ENCODE peak calls at places on chromosomes 13 and 19, in ten cellular contexts. One of them, this sample, is unnamed.
A peak's percentile ranks its signal among the peaks of the same experiment; 100 is the strongest.

GRCh38 chr13:27973956-27974662 is 5.0 kb upstream of the CDX2 start:
- DNase-seq in CD4-positive, alpha-beta T cell: no peak
- DNase-seq in ascending aorta: peak; percentile 31
- DNase-seq in right lobe of liver: no peak
- DNase-seq in CD8-positive, alpha-beta T cell: no peak
- DNase-seq in stomach: peak; percentile 11
- DNase-seq in left lung: no peak
- DNase-seq in RWPE1: no peak
- DNase-seq in HCT116: no peak
- DNase-seq in psoas muscle: no peak
- DNase-seq in this sample: no peak

GRCh38 chr13:41196620-41197019 is 2.3 kb upstream of the KBTBD7 start:
- DNase-seq in HCT116: no peak
- DNase-seq in right lobe of liver: no peak
- DNase-seq in stomach: no peak
- DNase-seq in RWPE1: no peak
- DNase-seq in left lung: no peak
- DNase-seq in CD8-positive, alpha-beta T cell: no peak
- DNase-seq in CD4-positive, alpha-beta T cell: no peak
- DNase-seq in ascending aorta: no peak
- DNase-seq in psoas muscle: no peak
- DNase-seq in this sample: no peak

GRCh38 chr13:80727321-80727975 is 386.5 kb upstream of the SPRY2 start:
- DNase-seq in stomach: no peak
- DNase-seq in ascending aorta: no peak
- DNase-seq in psoas muscle: no peak
- DNase-seq in HCT116: no peak
- DNase-seq in right lobe of liver: no peak
- DNase-seq in RWPE1: no peak
- DNase-seq in CD4-positive, alpha-beta T cell: no peak
- DNase-seq in CD8-positive, alpha-beta T cell: no peak
- DNase-seq in left lung: no peak
- DNase-seq in this sample: no peak

GRCh38 chr19:13782537-13782936 is 8.3 kb downstream of the C19orf53 start:
- DNase-seq in right lobe of liver: no peak
- DNase-seq in psoas muscle: no peak
- DNase-seq in left lung: no peak
- DNase-seq in CD8-positive, alpha-beta T cell: no peak
- DNase-seq in HCT116: no peak
- DNase-seq in CD4-positive, alpha-beta T cell: no peak
- DNase-seq in stomach: no peak
- DNase-seq in ascending aorta: no peak
- DNase-seq in RWPE1: no peak
- DNase-seq in this sample: peak; percentile 53

GRCh38 chr19:13212759-13213330 is 62.6 kb downstream of the IER2 start:
- DNase-seq in stomach: peak; percentile 75
- DNase-seq in left lung: peak; percentile 59
- DNase-seq in psoas muscle: peak; percentile 57
- DNase-seq in CD8-positive, alpha-beta T cell: peak; percentile 75
- DNase-seq in HCT116: peak; percentile 56
- DNase-seq in CD4-positive, alpha-beta T cell: peak; percentile 70
- DNase-seq in right lobe of liver: peak; percentile 73
- DNase-seq in RWPE1: peak; percentile 61
- DNase-seq in ascending aorta: peak; percentile 71
- DNase-seq in this sample: no peak

GRCh38 chr19:29952127-29952526 is 10.1 kb downstream of the URI1 start:
- DNase-seq in ascending aorta: no peak
- DNase-seq in psoas muscle: no peak
- DNase-seq in HCT116: no peak
- DNase-seq in stomach: no peak
- DNase-seq in CD8-positive, alpha-beta T cell: no peak
- DNase-seq in RWPE1: no peak
- DNase-seq in right lobe of liver: no peak
- DNase-seq in CD4-positive, alpha-beta T cell: no peak
- DNase-seq in left lung: no peak
- DNase-seq in this sample: no peak

GRCh38 chr13:75368167-75368566 is 113.8 kb downstream of the TBC1D4 start:
- DNase-seq in right lobe of liver: no peak
- DNase-seq in ascending aorta: no peak
- DNase-seq in CD8-positive, alpha-beta T cell: no peak
- DNase-seq in HCT116: peak; percentile 38
- DNase-seq in psoas muscle: no peak
- DNase-seq in stomach: no peak
- DNase-seq in CD4-positive, alpha-beta T cell: no peak
- DNase-seq in RWPE1: no peak
- DNase-seq in left lung: no peak
- DNase-seq in this sample: peak; percentile 96

GRCh38 chr19:15015946-15016542 is 33.2 kb upstream of the CASP14 start:
- DNase-seq in left lung: no peak
- DNase-seq in RWPE1: peak; percentile 24
- DNase-seq in right lobe of liver: no peak
- DNase-seq in CD8-positive, alpha-beta T cell: no peak
- DNase-seq in HCT116: no peak
- DNase-seq in stomach: no peak
- DNase-seq in psoas muscle: no peak
- DNase-seq in ascending aorta: no peak
- DNase-seq in CD4-positive, alpha-beta T cell: no peak
- DNase-seq in this sample: no peak

GRCh38 chr13:42412812-42413795 is 141.2 kb downstream of the AKAP11 start:
- DNase-seq in ascending aorta: no peak
- DNase-seq in CD8-positive, alpha-beta T cell: no peak
- DNase-seq in RWPE1: no peak
- DNase-seq in stomach: no peak
- DNase-seq in HCT116: no peak
- DNase-seq in CD4-positive, alpha-beta T cell: no peak
- DNase-seq in right lobe of liver: no peak
- DNase-seq in left lung: no peak
- DNase-seq in psoas muscle: no peak
- DNase-seq in this sample: no peak

GRCh38 chr19:18060472-18060871 is 26.3 kb downstream of the IL12RB1 start:
- DNase-seq in ascending aorta: no peak
- DNase-seq in CD8-positive, alpha-beta T cell: no peak
- DNase-seq in psoas muscle: no peak
- DNase-seq in CD4-positive, alpha-beta T cell: no peak
- DNase-seq in HCT116: no peak
- DNase-seq in RWPE1: no peak
- DNase-seq in left lung: no peak
- DNase-seq in right lobe of liver: no peak
- DNase-seq in stomach: no peak
- DNase-seq in this sample: no peak

GRCh38 chr19:1264801-1265610 is 4.1 kb upstream of the CIRBP start:
- DNase-seq in ascending aorta: peak; percentile 92
- DNase-seq in stomach: peak; percentile 73
- DNase-seq in HCT116: no peak
- DNase-seq in psoas muscle: peak; percentile 86
- DNase-seq in left lung: no peak
- DNase-seq in CD8-positive, alpha-beta T cell: no peak
- DNase-seq in right lobe of liver: peak; percentile 82
- DNase-seq in CD4-positive, alpha-beta T cell: no peak
- DNase-seq in RWPE1: peak; percentile 81
- DNase-seq in this sample: peak; percentile 76

GRCh38 chr19:3383121-3383722 is 16.8 kb downstream of the NFIC start:
- DNase-seq in HCT116: no peak
- DNase-seq in psoas muscle: peak; percentile 63
- DNase-seq in RWPE1: no peak
- DNase-seq in right lobe of liver: no peak
- DNase-seq in CD8-positive, alpha-beta T cell: no peak
- DNase-seq in stomach: no peak
- DNase-seq in CD4-positive, alpha-beta T cell: no peak
- DNase-seq in left lung: no peak
- DNase-seq in ascending aorta: no peak
- DNase-seq in this sample: no peak

GRCh38 chr19:47427241-47428176 is 8.2 kb upstream of the MEIS3 start:
- DNase-seq in stomach: peak; percentile 65
- DNase-seq in right lobe of liver: peak; percentile 55
- DNase-seq in CD8-positive, alpha-beta T cell: peak; percentile 70
- DNase-seq in HCT116: peak; percentile 44
- DNase-seq in CD4-positive, alpha-beta T cell: peak; percentile 56
- DNase-seq in psoas muscle: no peak
- DNase-seq in left lung: peak; percentile 51
- DNase-seq in ascending aorta: no peak
- DNase-seq in RWPE1: peak; percentile 75
- DNase-seq in this sample: peak; percentile 25

GRCh38 chr19:49546825-49547565 is 19.2 kb downstream of the RCN3 start:
- DNase-seq in RWPE1: peak; percentile 75
- DNase-seq in stomach: peak; percentile 74
- DNase-seq in ascending aorta: peak; percentile 86
- DNase-seq in CD8-positive, alpha-beta T cell: peak; percentile 51
- DNase-seq in right lobe of liver: no peak
- DNase-seq in psoas muscle: no peak
- DNase-seq in HCT116: peak; percentile 85
- DNase-seq in CD4-positive, alpha-beta T cell: peak; percentile 62
- DNase-seq in left lung: no peak
- DNase-seq in this sample: peak; percentile 73

GRCh38 chr13:44136693-44137268 is 236.8 kb upstream of the SERP2 start:
- DNase-seq in left lung: no peak
- DNase-seq in RWPE1: no peak
- DNase-seq in HCT116: no peak
- DNase-seq in ascending aorta: no peak
- DNase-seq in right lobe of liver: no peak
- DNase-seq in CD4-positive, alpha-beta T cell: no peak
- DNase-seq in CD8-positive, alpha-beta T cell: no peak
- DNase-seq in psoas muscle: no peak
- DNase-seq in stomach: no peak
- DNase-seq in this sample: peak; percentile 76

GRCh38 chr13:114119196-114119595 is 13.2 kb downstream of the RASA3 start:
- DNase-seq in left lung: no peak
- DNase-seq in CD8-positive, alpha-beta T cell: peak; percentile 24
- DNase-seq in RWPE1: peak; percentile 70
- DNase-seq in CD4-positive, alpha-beta T cell: no peak
- DNase-seq in stomach: no peak
- DNase-seq in HCT116: no peak
- DNase-seq in right lobe of liver: peak; percentile 15
- DNase-seq in ascending aorta: no peak
- DNase-seq in psoas muscle: peak; percentile 54
- DNase-seq in this sample: peak; percentile 93
- H3K27ac ChIP-seq in left lung: peak overlapping the region; percentile 55
- H3K27ac ChIP-seq in CD8-positive, alpha-beta T cell: peak overlapping the region; percentile 4
- H3K27ac ChIP-seq in RWPE1: peak overlapping the region; percentile 98
- H3K27ac ChIP-seq in CD4-positive, alpha-beta T cell: peak overlapping the region; percentile 17
- H3K27ac ChIP-seq in stomach: peak overlapping the region; percentile 84
- H3K27ac ChIP-seq in HCT116: peak overlapping the region; percentile 18
- H3K27ac ChIP-seq in right lobe of liver: peak overlapping the region; percentile 58
- H3K27ac ChIP-seq in ascending aorta: peak overlapping the region; percentile 95
- H3K27ac ChIP-seq in psoas muscle: peak overlapping the region; percentile 81
- H3K27ac ChIP-seq in this sample: peak overlapping the region; percentile 99

GRCh38 chr13:109784590-109785140 is 1.7 kb downstream of the IRS2 start:
- DNase-seq in CD4-positive, alpha-beta T cell: peak; percentile 30
- DNase-seq in RWPE1: no peak
- DNase-seq in psoas muscle: peak; percentile 85
- DNase-seq in stomach: peak; percentile 85
- DNase-seq in CD8-positive, alpha-beta T cell: peak; percentile 48
- DNase-seq in left lung: no peak
- DNase-seq in right lobe of liver: peak; percentile 88
- DNase-seq in ascending aorta: peak; percentile 85
- DNase-seq in HCT116: no peak
- DNase-seq in this sample: peak; percentile 40

GRCh38 chr13:109787135-109787954 is 962 bp upstream of the IRS2 start:
- DNase-seq in right lobe of liver: peak; percentile 52
- DNase-seq in ascending aorta: peak; percentile 74
- DNase-seq in HCT116: no peak
- DNase-seq in RWPE1: no peak
- DNase-seq in CD4-positive, alpha-beta T cell: peak; percentile 36
- DNase-seq in stomach: peak; percentile 47
- DNase-seq in CD8-positive, alpha-beta T cell: peak; percentile 52
- DNase-seq in psoas muscle: peak; percentile 31
- DNase-seq in left lung: peak; percentile 41
- DNase-seq in this sample: no peak

GRCh38 chr13:109786457-109787134 is at the start of gene IRS2:
- DNase-seq in CD8-positive, alpha-beta T cell: peak; percentile 94
- DNase-seq in psoas muscle: peak; percentile 92
- DNase-seq in CD4-positive, alpha-beta T cell: peak; percentile 94
- DNase-seq in left lung: peak; percentile 94
- DNase-seq in stomach: peak; percentile 95
- DNase-seq in HCT116: peak; percentile 81
- DNase-seq in RWPE1: peak; percentile 88
- DNase-seq in right lobe of liver: peak; percentile 94
- DNase-seq in ascending aorta: peak; percentile 97
- DNase-seq in this sample: peak; percentile 85

GRCh38 chr13:109785141-109785891 is 1.1 kb downstream of the IRS2 start:
- DNase-seq in left lung: no peak
- DNase-seq in CD8-positive, alpha-beta T cell: peak; percentile 53
- DNase-seq in psoas muscle: peak; percentile 45
- DNase-seq in stomach: peak; percentile 61
- DNase-seq in CD4-positive, alpha-beta T cell: peak; percentile 55
- DNase-seq in right lobe of liver: peak; percentile 64
- DNase-seq in RWPE1: no peak
- DNase-seq in ascending aorta: peak; percentile 76
- DNase-seq in HCT116: no peak
- DNase-seq in this sample: peak; percentile 57

DNA sequence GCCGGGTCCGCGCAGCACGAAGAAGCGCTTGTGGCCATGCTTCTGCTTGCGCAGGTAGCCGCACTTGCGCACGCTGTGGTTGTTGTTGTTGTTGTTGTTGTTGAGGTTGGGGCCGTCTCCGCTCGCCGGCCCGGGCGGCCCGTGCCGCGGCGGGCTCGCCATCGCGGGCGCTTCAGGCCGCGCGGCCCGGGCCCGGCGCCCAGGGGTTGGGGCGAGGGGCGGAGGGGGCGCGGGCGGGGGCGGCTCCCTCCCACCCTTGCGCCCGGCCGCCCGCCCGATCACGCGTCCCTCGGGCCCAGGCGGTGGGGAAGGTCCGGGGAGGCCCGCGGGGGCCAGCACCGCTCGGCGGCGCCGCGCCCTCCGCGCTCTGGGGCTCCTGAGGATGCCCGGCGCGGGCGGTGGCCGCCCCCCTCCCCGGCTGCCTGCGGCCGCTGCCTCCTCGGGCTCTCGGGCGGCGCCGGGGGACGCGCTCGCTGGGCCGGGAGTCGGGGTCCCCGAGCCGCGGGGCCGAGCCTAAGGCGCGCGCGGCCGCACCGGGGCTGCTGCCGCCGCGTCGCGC is 412 bp downstream of the IRS2 start:
- DNase-seq in HCT116: no peak
- DNase-seq in CD8-positive, alpha-beta T cell: no peak
- DNase-seq in left lung: no peak
- DNase-seq in psoas muscle: peak; percentile 46
- DNase-seq in RWPE1: no peak
- DNase-seq in ascending aorta: no peak
- DNase-seq in stomach: no peak
- DNase-seq in CD4-positive, alpha-beta T cell: no peak
- DNase-seq in right lobe of liver: peak; percentile 37
- DNase-seq in this sample: no peak
- H3K27ac ChIP-seq in HCT116: peak overlapping the region; percentile 71
- H3K27ac ChIP-seq in CD8-positive, alpha-beta T cell: peak overlapping the region; percentile 63
- H3K27ac ChIP-seq in left lung: peak overlapping the region; percentile 89
- H3K27ac ChIP-seq in psoas muscle: peak overlapping the region; percentile 92
- H3K27ac ChIP-seq in RWPE1: peak overlapping the region; percentile 95
- H3K27ac ChIP-seq in ascending aorta: peak overlapping the region; percentile 88
- H3K27ac ChIP-seq in stomach: peak overlapping the region; percentile 95
- H3K27ac ChIP-seq in CD4-positive, alpha-beta T cell: peak overlapping the region; percentile 59
- H3K27ac ChIP-seq in right lobe of liver: peak overlapping the region; percentile 97
- H3K27ac ChIP-seq in this sample: peak overlapping the region; percentile 66

GRCh38 chr13:110382229-110382628 is 75.1 kb downstream of the COL4A2 start:
- DNase-seq in ascending aorta: no peak
- DNase-seq in right lobe of liver: no peak
- DNase-seq in left lung: no peak
- DNase-seq in psoas muscle: no peak
- DNase-seq in RWPE1: peak; percentile 75
- DNase-seq in stomach: no peak
- DNase-seq in CD4-positive, alpha-beta T cell: no peak
- DNase-seq in HCT116: no peak
- DNase-seq in CD8-positive, alpha-beta T cell: no peak
- DNase-seq in this sample: peak; percentile 87
- H3K27ac ChIP-seq in ascending aorta: peak overlapping the region; percentile 87
- H3K27ac ChIP-seq in right lobe of liver: no peak overlapping the region
- H3K27ac ChIP-seq in left lung: no peak overlapping the region
- H3K27ac ChIP-seq in psoas muscle: peak overlapping the region; percentile 36
- H3K27ac ChIP-seq in RWPE1: no peak overlapping the region
- H3K27ac ChIP-seq in stomach: peak overlapping the region; percentile 75
- H3K27ac ChIP-seq in CD4-positive, alpha-beta T cell: no peak overlapping the region
- H3K27ac ChIP-seq in HCT116: no peak overlapping the region
- H3K27ac ChIP-seq in CD8-positive, alpha-beta T cell: no peak overlapping the region
- H3K27ac ChIP-seq in this sample: peak overlapping the region; percentile 99

GRCh38 chr19:41355802-41356201 is 2.1 kb upstream of the TGFB1 start:
- DNase-seq in right lobe of liver: no peak
- DNase-seq in CD8-positive, alpha-beta T cell: no peak
- DNase-seq in stomach: no peak
- DNase-seq in RWPE1: no peak
- DNase-seq in HCT116: no peak
- DNase-seq in CD4-positive, alpha-beta T cell: no peak
- DNase-seq in left lung: no peak
- DNase-seq in psoas muscle: no peak
- DNase-seq in ascending aorta: no peak
- DNase-seq in this sample: no peak
- H3K27ac ChIP-seq in right lobe of liver: no peak overlapping the region
- H3K27ac ChIP-seq in CD8-positive, alpha-beta T cell: peak overlapping the region; percentile 31
- H3K27ac ChIP-seq in stomach: no peak overlapping the region
- H3K27ac ChIP-seq in RWPE1: peak overlapping the region; percentile 84
- H3K27ac ChIP-seq in HCT116: no peak overlapping the region
- H3K27ac ChIP-seq in CD4-positive, alpha-beta T cell: peak overlapping the region; percentile 58
- H3K27ac ChIP-seq in left lung: peak overlapping the region; percentile 90
- H3K27ac ChIP-seq in psoas muscle: no peak overlapping the region
- H3K27ac ChIP-seq in ascending aorta: no peak overlapping the region
- H3K27ac ChIP-seq in this sample: no peak overlapping the region

This sample was measured in astrocyte.